ENCODE peak calls at places on chromosomes 1 and 21, in four cellular contexts. A is aorta; K is fibroblast of lung; N is stimulated activated CD8-positive, alpha-beta memory T cell treated with anti-CD3 and anti-CD28 coated beads, Interleukin-2, amount 100 ng/mL, for 48 hours. I is an unnamed sample.
A peak's percentile ranks its signal among the peaks of the same experiment; 100 is the strongest.

GRCh38 chr1:96445296-96445695 is 276.3 kb upstream of the PTBP2 start:
- DNase-seq in A (no peak), K (no peak), N (no peak), I (no peak)

GRCh38 chr1:2414297-2414958 is 2.1 kb upstream of the PEX10 start:
- DNase-seq in A (peak; percentile 93), K (peak; percentile 53), N (peak; percentile 63), I (peak; percentile 88)

GRCh38 chr1:84758968-84759491 is 68.8 kb upstream of the SSX2IP start:
- DNase-seq in A (no peak), K (peak; percentile 26), N (no peak), I (no peak)

GRCh38 chr1:155322571-155322952 is 1.9 kb downstream of the RUSC1 start:
- DNase-seq in A (peak; percentile 83), K (peak; percentile 60), N (no peak), I (peak; percentile 81)

GRCh38 chr1:170562644-170563338 is 30.8 kb downstream of the GORAB start:
- DNase-seq in A (no peak), K (peak; percentile 92), N (peak; percentile 2), I (peak; percentile 79)

GRCh38 chr1:149936076-149936991 is at the start of gene MTMR11:
- DNase-seq in A (no peak), K (peak; percentile 44), N (no peak), I (peak; percentile 80)

GRCh38 chr21:41345934-41346685 is 15.7 kb upstream of the MX2 start:
- DNase-seq in A (peak; percentile 28), K (no peak), N (no peak), I (no peak)

GRCh38 chr1:156689035-156689959 is 12.1 kb upstream of the NES start:
- DNase-seq in A (peak; percentile 91), K (peak; percentile 83), N (peak; percentile 55), I (peak; percentile 91)

GRCh38 chr1:245650441-245650840 is 495.7 kb downstream of the KIF26B start:
- DNase-seq in A (no peak), K (no peak), N (no peak), I (no peak)

GRCh38 chr1:100736766-100737165 is 17.2 kb downstream of the VCAM1 start:
- DNase-seq in A (no peak), K (peak; percentile 66), N (no peak), I (no peak)

GRCh38 chr1:107536266-107536665 is 395.4 kb downstream of the NTNG1 start:
- DNase-seq in A (no peak), K (peak; percentile 12), N (no peak), I (peak; percentile 73)

GRCh38 chr1:192907545-192908243 is 98.9 kb downstream of the RGS2 start:
- DNase-seq in A (no peak), K (peak; percentile 64), N (no peak), I (no peak)

GRCh38 chr1:77797991-77798390 is 18.5 kb downstream of the MIGA1 start:
- DNase-seq in A (no peak), K (no peak), N (no peak), I (no peak)